ENCODE peak calls at places on chromosomes 5 and 9, in four cellular contexts. F is neural progenitor cell, A is lung, Q is IMR-90. U is an unnamed sample. For H3K9me3, the result is how much of the 10 kb centered on the place peaks cover.

GRCh38 chr5:120146787-120147186 is 317.3 kb upstream of the PRR16 start:
- DNase-seq in F (no peak), A (no peak), Q (peak), U (no peak)

GRCh38 chr5:82885657-82886389 is 191.4 kb downstream of the TMEM167A start:
- DNase-seq in F (no peak), A (no peak), Q (peak), U (no peak)

GRCh38 chr9:116978155-116978554 is 291.1 kb downstream of the TRIM32 start:
- DNase-seq in F (no peak), A (no peak), Q (no peak), U (no peak)

GRCh38 chr5:146395233-146395632 is 51.9 kb upstream of the TCERG1 start:
- DNase-seq in F (peak), A (no peak), Q (no peak), U (no peak)

GRCh38 chr9:124818431-124819281 is 34.6 kb upstream of the WDR38 start:
- DNase-seq in F (no peak), A (no peak), Q (peak), U (no peak)

GRCh38 chr5:43231977-43232376 is 40.0 kb downstream of the NIM1K start:
- DNase-seq in F (no peak), A (no peak), Q (no peak), U (no peak)

GRCh38 chr5:111834926-111835599 is 78.1 kb upstream of the NREP start:
- DNase-seq in F (no peak), A (no peak), Q (peak), U (no peak)

GRCh38 chr9:83199240-83199639 is 136.3 kb upstream of the RASEF start:
- DNase-seq in F (peak), A (no peak), Q (peak), U (peak)

GRCh38 chr9:26863074-26863473 is 29.5 kb downstream of the CAAP1 start:
- DNase-seq in F (peak), A (no peak), Q (peak), U (no peak)

GRCh38 chr5:5348135-5348534 is 74.3 kb upstream of the ICE1 start:
- DNase-seq in F (no peak), A (no peak), Q (no peak), U (no peak)

GRCh38 chr5:177329883-177330282 is 18.2 kb upstream of the MXD3 start:
- DNase-seq in F (no peak), A (no peak), Q (no peak), U (no peak)

GRCh38 chr5:149228610-149229297 is 42.9 kb upstream of the AFAP1L1 start:
- DNase-seq in F (peak), A (peak), Q (peak), U (peak)

GRCh38 chr5:35153375-35153932 is 76.8 kb downstream of the PRLR start:
- DNase-seq in F (no peak), A (no peak), Q (no peak), U (no peak)

GRCh38 chr5:125134216-125135081 is 388.0 kb upstream of the ZNF608 start:
- DNase-seq in F (no peak), A (no peak), Q (peak), U (no peak)

GRCh38 chr9:73753171-73753570 is 601.5 kb downstream of the ANXA1 start:
- DNase-seq in F (no peak), A (no peak), Q (no peak), U (no peak)

GRCh38 chr9:90129446-90129845 is 513.2 kb downstream of the DIRAS2 start:
- DNase-seq in F (no peak), A (no peak), Q (no peak), U (no peak)

GRCh38 chr9:133658442-133659431 is 22.6 kb downstream of the DBH start:
- DNase-seq in F (peak), A (peak), Q (peak), U (peak)

GRCh38 chr5:111806753-111807152 is 49.8 kb upstream of the NREP start:
- DNase-seq in F (no peak), A (no peak), Q (no peak), U (no peak)

GRCh38 chr9:108259917-108260675 is 595.7 kb downstream of the ACTL7B start:
- DNase-seq in F (no peak), A (no peak), Q (no peak), U (no peak)

GRCh38 chr5:123814796-123815479 is 303.0 kb downstream of the CSNK1G3 start:
- DNase-seq in F (no peak), A (no peak), Q (peak), U (no peak)

GRCh38 chr5:94745786-94746730 is 127.6 kb downstream of the SLF1 start:
- DNase-seq in F (no peak), A (no peak), Q (peak), U (no peak)

GRCh38 chr9:6955251-6955921 is 197.6 kb downstream of the KDM4C start:
- DNase-seq in F (peak), A (no peak), Q (peak), U (no peak)

GRCh38 chr5:36982146-36982545 is 105.6 kb downstream of the NIPBL start:
- DNase-seq in F (no peak), A (no peak), Q (peak), U (no peak)

GRCh38 chr9:91746357-91746756 is 203.7 kb downstream of the ROR2 start:
- DNase-seq in F (no peak), A (no peak), Q (no peak), U (no peak)

GRCh38 chr9:28624771-28625170 is 1051.5 kb upstream of the C9orf72 start:
- DNase-seq in F (peak), A (no peak), Q (no peak), U (no peak)

GRCh38 chr5:102483736-102484135 is 15.1 kb downstream of the SLCO6A1 start:
- DNase-seq in F (no peak), A (no peak), Q (no peak), U (no peak)

GRCh38 chr5:31720811-31721345 is 81.9 kb downstream of the PDZD2 start:
- DNase-seq in F (no peak), A (no peak), Q (no peak), U (no peak)

GRCh38 chr5:15502208-15502607 is 2.2 kb downstream of the FBXL7 start:
- DNase-seq in F (no peak), A (no peak), Q (peak), U (no peak)

GRCh38 chr9:114299286-114300152 is 23.4 kb upstream of the ORM1 start:
- DNase-seq in F (no peak), A (no peak), Q (no peak), U (peak)

GRCh38 chr9:124000784-124001444 is 10.7 kb upstream of the LHX2 start:
- DNase-seq in F (peak), A (no peak), Q (no peak), U (no peak)

GRCh38 chr5:170632985-170633234 is 129.1 kb downstream of the KCNIP1 start:
- DNase-seq in F (peak), A (peak), Q (no peak), U (peak)

GRCh38 chr5:134436523-134437339 is 25.1 kb upstream of the CDKN2AIPNL start:
- DNase-seq in F (no peak), A (peak), Q (peak), U (peak)

GRCh38 chr5:134500699-134501430 is 24.6 kb upstream of the JADE2 start:
- DNase-seq in F (no peak), A (no peak), Q (peak), U (no peak)

GRCh38 chr9:135582966-135583685 is 21.6 kb downstream of the PAEP start:
- DNase-seq in F (no peak), A (no peak), Q (no peak), U (no peak)

GRCh38 chr9:90775657-90776056 is 26.0 kb upstream of the SYK start:
- DNase-seq in F (no peak), A (no peak), Q (no peak), U (no peak)

GRCh38 chr9:111743275-111743674 is 51.5 kb downstream of the SHOC1 start:
- DNase-seq in F (no peak), A (no peak), Q (peak), U (no peak)

GRCh38 chr9:91089405-91090131 is 272.1 kb downstream of the AUH start:
- DNase-seq in F (peak), A (no peak), Q (peak), U (peak)

GRCh38 chr5:76819851-76820280 is 1.0 kb downstream of the F2RL1 start:
- DNase-seq in F (peak), A (no peak), Q (no peak), U (peak)

GRCh38 chr5:76816110-76816831 is 2.6 kb upstream of the F2RL1 start:
- DNase-seq in F (no peak), A (no peak), Q (no peak), U (no peak)

GRCh38 chr5:76820491-76820890 is 1.7 kb downstream of the F2RL1 start:
- DNase-seq in F (no peak), A (no peak), Q (no peak), U (no peak)

GRCh38 chr5:76813982-76814562 is 4.8 kb upstream of the F2RL1 start:
- DNase-seq in F (no peak), A (no peak), Q (peak), U (no peak)

GRCh38 chr5:76818844-76819831 is at the start of gene F2RL1:
- DNase-seq in F (peak), A (peak), Q (peak), U (peak)
- H3K27ac ChIP-seq in F (no peak), A (peak), Q (peak), U (peak)

DNA sequence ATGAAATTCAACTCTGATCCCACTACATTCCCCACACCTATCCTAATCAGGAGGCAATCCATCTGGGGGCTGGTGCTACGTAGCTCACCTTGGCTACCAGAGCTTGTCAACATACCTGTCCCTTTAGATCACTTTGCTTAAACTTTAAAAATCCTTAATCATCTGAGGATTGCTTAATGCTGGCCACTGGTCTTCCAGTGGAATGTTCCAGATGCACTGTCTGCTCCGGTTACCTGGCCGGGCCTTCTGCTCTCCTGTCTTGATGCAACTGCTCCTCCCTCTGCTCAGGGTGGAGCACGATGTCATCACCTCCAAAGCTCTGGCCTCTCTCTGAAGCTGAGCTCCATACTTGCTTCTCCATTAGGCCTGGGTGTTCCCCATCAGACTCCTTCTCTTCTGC is 106.6 kb upstream of the OTULINL start:
- DNase-seq in F (no peak), A (no peak), Q (no peak), U (no peak)
- TF ChIP-seq CTCF in F (no peak), A (no peak), Q (no peak), U (no peak)

GRCh38 chr5:166282939-166283338 is 2008.5 kb upstream of the WWC1 start:
- DNase-seq in F (no peak), A (no peak), Q (no peak), U (no peak)
- H3K9me3 ChIP-seq in F (under half), A (under half), Q (under half), U (under half)

GRCh38 chr5:158140120-158140778 is 281.3 kb upstream of the CLINT1 start:
- DNase-seq in F (no peak), A (no peak), Q (no peak), U (no peak)
- H3K27ac ChIP-seq in F (no peak), A (no peak), Q (no peak), U (no peak)

GRCh38 chr9:132168851-132169250 is 7.0 kb downstream of the NTNG2 start:
- DNase-seq in F (no peak), A (no peak), Q (no peak), U (no peak)

GRCh38 chr9:132167192-132167591 is 5.3 kb downstream of the NTNG2 start:
- DNase-seq in F (no peak), A (no peak), Q (peak), U (no peak)

GRCh38 chr9:132168347-132168746 is 6.5 kb downstream of the NTNG2 start:
- DNase-seq in F (no peak), A (no peak), Q (peak), U (no peak)

GRCh38 chr9:132164604-132165362 is 2.9 kb downstream of the NTNG2 start:
- DNase-seq in F (peak), A (peak), Q (no peak), U (peak)

GRCh38 chr9:132166599-132166998 is 4.7 kb downstream of the NTNG2 start:
- DNase-seq in F (peak), A (no peak), Q (no peak), U (no peak)
- TF ChIP-seq CTCF in F (peak), A (no peak), Q (peak), U (no peak)

GRCh38 chr9:96762562-96762961 is 15.3 kb downstream of the ZNF510 start:
- DNase-seq in F (no peak), A (no peak), Q (no peak), U (no peak)
- H3K9me3 ChIP-seq in F (half or more), A (half or more), Q (half or more), U (half or more)

DNA sequence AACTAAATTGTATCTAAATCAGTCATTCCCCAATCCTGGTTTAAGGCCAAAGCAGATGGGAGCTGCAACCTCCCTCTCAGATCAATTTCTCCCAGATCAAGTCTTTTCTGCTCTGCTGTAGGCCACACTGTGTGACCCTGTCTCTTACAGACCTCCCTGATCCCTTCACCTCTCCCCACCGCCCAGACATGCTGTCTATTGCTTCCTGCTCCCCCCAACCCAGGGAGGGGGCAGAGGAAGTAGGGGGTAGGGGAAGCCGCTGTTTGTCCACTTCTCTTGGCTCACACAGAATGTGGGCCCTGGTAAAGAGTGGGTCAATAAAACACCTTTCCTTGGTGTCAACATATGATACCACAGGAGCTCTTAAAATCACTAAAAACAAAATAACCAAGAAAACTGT is 226.3 kb downstream of the ENC1 start:
- DNase-seq in F (no peak), A (no peak), Q (no peak), U (no peak)
- H3K27ac ChIP-seq in F (no peak), A (no peak), Q (no peak), U (no peak)

DNA sequence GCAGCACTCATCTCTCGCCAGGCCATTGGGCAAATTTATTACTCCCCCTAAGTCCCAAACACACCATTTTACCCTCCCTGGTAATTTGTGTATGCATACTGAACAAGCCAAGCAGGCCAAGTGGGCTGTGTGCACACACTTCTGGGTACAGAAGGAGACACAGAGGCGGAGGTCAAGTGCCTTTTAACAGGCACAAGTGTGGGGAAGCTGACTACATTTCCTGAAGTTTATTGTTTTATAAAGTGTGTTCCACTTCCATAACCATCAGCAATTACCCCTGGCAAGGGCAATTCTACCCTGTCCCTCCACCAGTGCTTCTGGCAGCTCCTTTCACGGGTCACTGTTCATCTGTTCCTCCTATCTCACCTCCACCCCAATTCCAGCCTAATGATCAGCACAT is 93.9 kb downstream of the SETX start:
- DNase-seq in F (no peak), A (no peak), Q (no peak), U (no peak)
- TF ChIP-seq CTCF in F (no peak), A (no peak), Q (no peak), U (no peak)

DNA sequence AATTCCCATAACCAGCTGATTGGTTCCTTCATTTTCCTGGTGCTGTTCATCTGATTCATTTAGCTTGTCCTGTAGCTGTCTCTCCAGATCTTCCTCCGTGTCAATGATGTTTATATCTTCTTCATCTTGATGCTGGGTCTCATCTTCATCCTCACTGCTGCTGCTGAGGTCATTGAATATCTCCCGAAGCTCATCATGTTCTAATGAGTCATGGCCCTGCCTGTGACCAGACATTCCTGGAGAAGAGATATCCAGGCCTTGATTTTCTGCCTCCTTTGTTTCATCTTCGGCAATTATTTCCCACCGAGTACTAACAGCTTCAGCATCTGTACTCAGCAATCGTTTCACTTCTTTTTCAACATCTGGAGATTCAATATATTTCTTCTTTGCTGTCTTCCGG is 1.4 kb downstream of the TAF7 start:
- DNase-seq in F (no peak), A (no peak), Q (no peak), U (no peak)
- H3K9me3 ChIP-seq in F (under half), A (under half), Q (under half), U (half or more)

GRCh38 chr9:30913331-30913730 is 1471.1 kb upstream of the ACO1 start:
- DNase-seq in F (peak), A (no peak), Q (no peak), U (no peak)

DNA sequence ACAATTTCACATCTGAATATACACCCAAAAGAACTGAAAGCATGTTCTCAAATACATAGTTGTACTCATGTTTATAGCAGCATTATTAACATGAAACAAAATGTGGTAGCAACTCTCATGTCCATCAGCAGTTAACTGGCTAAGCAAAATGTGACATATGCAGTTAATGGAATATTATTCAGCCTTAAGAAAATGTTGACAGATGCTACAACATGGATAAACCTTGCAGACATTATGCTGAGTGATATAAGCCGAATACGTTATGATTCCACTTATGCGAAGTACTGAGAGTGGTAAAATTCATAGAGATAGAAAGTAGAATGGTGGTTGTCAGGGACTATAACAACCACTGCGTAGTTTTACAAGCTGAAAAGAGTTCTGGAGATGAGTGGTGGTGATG is 1469.0 kb upstream of the ACO1 start:
- DNase-seq in F (no peak), A (no peak), Q (no peak), U (no peak)
- H3K27ac ChIP-seq in F (no peak), A (no peak), Q (no peak), U (no peak)